ENCODE peak calls at places on chromosomes 6 and 20, in six cellular contexts. E, X, R, G, H and K are unnamed samples.

GRCh38 chr6:43260791-43261190 is 17.5 kb downstream of the TTBK1 start:
- DNase-seq in E (no peak), H (no peak), X (no peak), G (no peak), R (no peak), K (no peak)

GRCh38 chr20:50193851-50194830 is 3.5 kb downstream of the CEBPB start:
- DNase-seq in G (no peak), R (no peak), H (no peak), E (no peak), X (no peak), K (no peak)

GRCh38 chr6:10417681-10418104 is 2.8 kb upstream of the TFAP2A start:
- DNase-seq in X (no peak), H (no peak), G (no peak), E (no peak), R (no peak), K (no peak)

GRCh38 chr6:75207211-75207984 is 1.5 kb upstream of the COL12A1 start:
- DNase-seq in X (no peak), H (peak), G (no peak), R (no peak), E (no peak), K (no peak)

GRCh38 chr6:170403451-170403850 is 96.9 kb downstream of the FAM120B start:
- DNase-seq in G (no peak), H (no peak), R (no peak), X (no peak), E (no peak), K (no peak)

GRCh38 chr6:17099401-17100059 is 2.3 kb upstream of the STMND1 start:
- DNase-seq in X (no peak), R (no peak), E (no peak), H (no peak), G (no peak), K (no peak)

GRCh38 chr6:7590918-7591302 is 912 bp downstream of the SNRNP48 start:
- DNase-seq in X (no peak), E (no peak), H (peak), R (peak), G (no peak), K (no peak)

GRCh38 chr6:25889877-25890853 is 16.1 kb upstream of the SLC17A3 start:
- DNase-seq in E (no peak), H (peak), R (peak), X (no peak), G (no peak), K (no peak)

GRCh38 chr6:34745277-34746103 is 11.8 kb upstream of the SNRPC start:
- DNase-seq in X (peak), R (no peak), G (no peak), H (no peak), E (no peak), K (no peak)

GRCh38 chr6:150086026-150086425 is 17.1 kb upstream of the ULBP3 start:
- DNase-seq in R (peak), X (no peak), G (no peak), H (no peak), E (no peak), K (no peak)

GRCh38 chr6:18503588-18504231 is 116.6 kb downstream of the RNF144B start:
- DNase-seq in H (peak), R (peak), G (no peak), X (peak), E (peak), K (peak)

GRCh38 chr20:6055161-6055783 is 1.4 kb upstream of the LRRN4 start:
- DNase-seq in E (no peak), X (no peak), R (no peak), H (peak), G (no peak), K (no peak)

GRCh38 chr6:22113046-22113766 is 183.6 kb downstream of the PRL start:
- DNase-seq in X (peak), H (no peak), G (no peak), R (no peak), E (no peak), K (no peak)

GRCh38 chr20:23152308-23152892 is 66.3 kb upstream of the CD93 start:
- DNase-seq in G (no peak), H (no peak), R (no peak), X (no peak), E (no peak), K (no peak)

GRCh38 chr6:220736-221475 is 71.4 kb upstream of the DUSP22 start:
- DNase-seq in H (no peak), R (no peak), X (no peak), G (no peak), E (no peak), K (no peak)

GRCh38 chr6:37565267-37566208 is 65.8 kb upstream of the CCDC167 start:
- DNase-seq in X (no peak), H (peak), E (no peak), R (no peak), G (no peak), K (no peak)

GRCh38 chr6:150124235-150124634 is 18.6 kb upstream of the PPP1R14C start:
- DNase-seq in E (no peak), X (no peak), R (no peak), G (no peak), H (no peak), K (no peak)

GRCh38 chr20:62804632-62805364 is at the start of gene OGFR:
- DNase-seq in R (no peak), E (peak), H (peak), G (peak), X (no peak), K (peak)

GRCh38 chr6:15990179-15990578 is 138.7 kb upstream of the MYLIP start:
- DNase-seq in E (no peak), G (no peak), R (no peak), X (no peak), H (no peak), K (no peak)

GRCh38 chr6:2764610-2765165 is 505 bp upstream of the WRNIP1 start:
- DNase-seq in H (peak), R (peak), X (no peak), E (peak), G (peak), K (peak)

GRCh38 chr20:13996265-13996664 is 949 bp downstream of the MACROD2 start:
- DNase-seq in X (no peak), R (peak), E (no peak), G (no peak), H (no peak), K (no peak)

GRCh38 chr6:44829811-44830210 is 442.3 kb downstream of the CDC5L start:
- DNase-seq in E (no peak), X (no peak), R (no peak), G (no peak), H (no peak), K (no peak)

GRCh38 chr6:33075568-33076405 is at the start of gene HLA-DPB1:
- DNase-seq in G (peak), H (peak), R (peak), X (no peak), E (peak), K (no peak)

GRCh38 chr20:50982372-50982771 is 23.8 kb downstream of the MOCS3 start:
- DNase-seq in R (no peak), X (no peak), H (no peak), E (peak), G (no peak), K (no peak)

GRCh38 chr6:170290306-170291128 is at the start of gene DLL1:
- DNase-seq in H (peak), E (no peak), X (no peak), R (peak), G (peak), K (peak)